ENCODE peak calls at places on chromosomes 1 and 21, in eight cellular contexts. F, X, L, B, Q, M, R and N are unnamed samples.

GRCh38 chr1:48182441-48182840 is 40.1 kb upstream of the SLC5A9 start:
- DNase-seq in L (no peak), X (no peak), B (no peak), R (no peak), F (peak), Q (no peak), M (no peak), N (no peak)

GRCh38 chr1:193891783-193892182 is 705.4 kb upstream of the B3GALT2 start:
- DNase-seq in B (no peak), R (no peak), M (no peak), L (no peak), F (no peak), Q (no peak), X (no peak), N (no peak)

GRCh38 chr21:42997053-42997452 is 22.7 kb downstream of the PKNOX1 start:
- DNase-seq in F (no peak), M (peak), R (peak), L (peak), X (peak), B (no peak), Q (peak), N (peak)

GRCh38 chr1:213244664-213245091 is 193.6 kb downstream of the RPS6KC1 start:
- DNase-seq in L (peak), X (peak), M (peak), B (peak), F (peak), R (peak), Q (no peak), N (no peak)

GRCh38 chr21:43825936-43826622 is 36.7 kb downstream of the RRP1 start:
- DNase-seq in X (peak), F (no peak), M (no peak), R (no peak), L (no peak), B (no peak), Q (no peak), N (no peak)

GRCh38 chr1:93708734-93709481 is 27.3 kb upstream of the BCAR3 start:
- DNase-seq in X (no peak), Q (no peak), L (peak), M (no peak), B (no peak), F (no peak), R (no peak), N (no peak)

GRCh38 chr1:228923973-228924766 is 188.9 kb downstream of the RHOU start:
- DNase-seq in Q (no peak), F (no peak), L (no peak), M (no peak), R (no peak), X (no peak), B (no peak), N (no peak)

GRCh38 chr1:31702836-31703404 is 897 bp downstream of the COL16A1 start:
- DNase-seq in B (no peak), Q (no peak), L (no peak), M (no peak), F (no peak), X (no peak), R (no peak), N (no peak)

GRCh38 chr1:55699151-55699695 is 484.1 kb upstream of the USP24 start:
- DNase-seq in F (no peak), X (no peak), M (no peak), L (no peak), Q (no peak), R (no peak), B (no peak), N (no peak)

GRCh38 chr1:5597991-5598823 is 394.0 kb downstream of the NPHP4 start:
- DNase-seq in X (no peak), F (no peak), Q (no peak), B (no peak), L (no peak), M (no peak), R (no peak), N (no peak)

GRCh38 chr1:66108624-66109023 is 315.9 kb downstream of the PDE4B start:
- DNase-seq in X (no peak), Q (no peak), R (no peak), L (no peak), B (no peak), M (no peak), F (no peak), N (no peak)

GRCh38 chr1:181104790-181105133 is 16.3 kb downstream of the IER5 start:
- DNase-seq in M (no peak), B (no peak), F (peak), R (no peak), X (peak), L (peak), Q (peak), N (peak)